ENCODE peak calls at places on chromosomes 4 and X, in ten cellular contexts. D, W, C, M, T, I, Z, O, S and H are unnamed samples.

GRCh38 chr4:174152717-174153466 is 130.6 kb downstream of the FBXO8 start:
- DNase-seq in T (no peak), C (no peak), I (peak; percentile 20), S (no peak), M (no peak), W (peak; percentile 7), O (no peak), D (peak; percentile 37), Z (no peak), H (no peak)

GRCh38 chrX:150366951-150367545 is 3.9 kb downstream of the MAMLD1 start:
- DNase-seq in O (peak; percentile 74), S (no peak), I (peak; percentile 52), M (no peak), W (no peak), D (peak; percentile 70), T (no peak), Z (peak; percentile 2), C (no peak), H (no peak)

GRCh38 chr4:184343400-184344177 is 125.9 kb upstream of the ENPP6 start:
- DNase-seq in O (peak; percentile 89), Z (peak; percentile 60), W (peak; percentile 81), T (peak; percentile 76), D (peak; percentile 78), S (peak; percentile 73), M (peak; percentile 20), I (peak; percentile 84), C (peak; percentile 28), H (peak; percentile 64)

GRCh38 chrX:23782455-23782854 is 518 bp upstream of the SAT1 start:
- DNase-seq in I (no peak), T (no peak), W (peak; percentile 37), S (no peak), D (peak; percentile 47), M (no peak), O (peak; percentile 66), Z (no peak), C (no peak), H (no peak)

GRCh38 chrX:70046978-70047377 is 2.8 kb downstream of the AWAT2 start:
- DNase-seq in C (no peak), T (no peak), Z (no peak), W (no peak), M (no peak), D (peak; percentile 84), O (peak; percentile 36), I (peak; percentile 76), S (no peak), H (no peak)

GRCh38 chr4:167021545-167022155 is 212.6 kb downstream of the SPOCK3 start:
- DNase-seq in I (peak; percentile 80), S (peak; percentile 55), D (peak; percentile 82), Z (peak; percentile 65), O (peak; percentile 60), T (peak; percentile 60), C (peak; percentile 32), M (peak; percentile 88), W (peak; percentile 58), H (peak; percentile 69)

GRCh38 chr4:82042042-82042441 is 331.7 kb downstream of the HNRNPD start:
- DNase-seq in D (no peak), O (no peak), S (no peak), T (no peak), Z (no peak), I (no peak), W (no peak), C (no peak), M (no peak), H (no peak)

GRCh38 chrX:149871940-149872339 is 9.0 kb upstream of the MAGEA8 start:
- DNase-seq in D (peak; percentile 4), C (peak; percentile 41), I (peak; percentile 10), S (no peak), M (no peak), O (peak; percentile 1), W (no peak), T (no peak), Z (peak; percentile 73), H (peak; percentile 62)

GRCh38 chr4:2168469-2169319 is 73.2 kb downstream of the HAUS3 start:
- DNase-seq in C (no peak), M (no peak), D (no peak), T (no peak), S (peak; percentile 26), Z (no peak), I (no peak), O (no peak), W (no peak), H (no peak)

GRCh38 chr4:25892796-25893195 is 21.2 kb upstream of the SMIM20 start:
- DNase-seq in I (no peak), D (no peak), O (no peak), C (no peak), W (no peak), M (no peak), Z (no peak), T (no peak), S (no peak), H (no peak)

GRCh38 chrX:52346462-52347165 is 22.2 kb upstream of the XAGE2 start:
- DNase-seq in Z (peak; percentile 26), I (no peak), C (no peak), T (no peak), D (no peak), M (no peak), W (no peak), S (no peak), O (peak; percentile 49), H (no peak)

GRCh38 chrX:50697691-50698090 is 116.3 kb downstream of the SHROOM4 start:
- DNase-seq in C (no peak), O (peak; percentile 74), I (peak; percentile 81), W (peak; percentile 84), Z (no peak), S (no peak), D (peak; percentile 80), M (no peak), T (no peak), H (no peak)

GRCh38 chr4:58776627-58777026 is 1666.4 kb upstream of the IGFBP7 start:
- DNase-seq in S (no peak), M (no peak), Z (no peak), D (peak; percentile 21), T (no peak), O (no peak), W (peak; percentile 68), C (no peak), I (no peak), H (no peak)

GRCh38 chr4:178823673-178824072 is 1381.4 kb upstream of the AGA start:
- DNase-seq in M (no peak), W (peak; percentile 2), T (no peak), S (no peak), D (no peak), I (no peak), O (no peak), C (no peak), Z (no peak), H (no peak)

GRCh38 chr4:10072420-10073017 is 44.1 kb downstream of the WDR1 start:
- DNase-seq in T (no peak), C (no peak), I (no peak), Z (no peak), D (no peak), O (no peak), W (no peak), S (no peak), M (no peak), H (no peak)

GRCh38 chr4:83454626-83455025 is 997 bp downstream of the HELQ start:
- DNase-seq in S (no peak), M (no peak), T (no peak), I (peak; percentile 30), C (no peak), W (peak; percentile 15), O (no peak), D (peak; percentile 20), Z (no peak), H (no peak)

GRCh38 chrX:133523094-133523493 is 107.8 kb upstream of the GPC4 start:
- DNase-seq in I (no peak), W (no peak), C (no peak), M (peak; percentile 3), S (no peak), O (peak; percentile 21), D (no peak), T (no peak), Z (no peak), H (no peak)

GRCh38 chrX:71181910-71182799 is 37.5 kb downstream of the NLGN3 start:
- DNase-seq in M (peak; percentile 64), Z (peak; percentile 85), S (peak; percentile 99), D (peak; percentile 97), C (peak; percentile 72), O (peak; percentile 95), T (peak; percentile 75), W (peak; percentile 96), I (peak; percentile 97), H (peak; percentile 78)

GRCh38 chrX:37476571-37477188 is 94.8 kb upstream of the LANCL3 start:
- DNase-seq in C (no peak), S (no peak), Z (no peak), W (no peak), T (no peak), M (no peak), O (no peak), D (no peak), I (no peak), H (no peak)

GRCh38 chr4:151644625-151645024 is 116.2 kb downstream of the GATB start:
- DNase-seq in M (peak; percentile 12), D (no peak), W (no peak), I (peak; percentile 9), C (no peak), S (peak; percentile 17), Z (peak; percentile 26), O (peak; percentile 19), T (no peak), H (peak; percentile 69)

GRCh38 chr4:174578366-174578765 is 56.1 kb upstream of the HPGD start:
- DNase-seq in Z (no peak), W (peak; percentile 64), T (no peak), C (no peak), S (no peak), M (no peak), O (peak; percentile 70), D (peak; percentile 42), I (peak; percentile 45), H (no peak)

GRCh38 chrX:69113723-69114122 is 51.5 kb downstream of the PJA1 start:
- DNase-seq in W (no peak), Z (no peak), S (no peak), M (peak; percentile 24), C (no peak), T (no peak), I (peak; percentile 19), D (no peak), O (no peak), H (no peak)

GRCh38 chr4:37685726-37686372 is 327 bp downstream of the RELL1 start:
- DNase-seq in C (peak; percentile 20), Z (peak; percentile 66), I (peak; percentile 46), O (peak; percentile 76), T (no peak), D (no peak), W (peak; percentile 37), M (peak; percentile 58), S (peak; percentile 38), H (peak; percentile 41)

GRCh38 chr4:183888564-183888963 is 16.5 kb upstream of the STOX2 start:
- DNase-seq in I (no peak), D (no peak), Z (no peak), O (no peak), T (no peak), W (no peak), C (no peak), M (no peak), S (no peak), H (no peak)

GRCh38 chr4:5050520-5050955 is 742 bp upstream of the STK32B start:
- DNase-seq in Z (peak; percentile 59), I (peak; percentile 83), O (peak; percentile 91), M (peak; percentile 62), W (peak; percentile 80), T (peak; percentile 65), C (no peak), D (peak; percentile 78), S (peak; percentile 67), H (peak; percentile 81)

GRCh38 chr4:81470456-81471327 is 1.0 kb downstream of the RASGEF1B start:
- DNase-seq in C (peak; percentile 26), T (peak; percentile 48), Z (peak; percentile 54), M (peak; percentile 16), O (peak; percentile 37), I (peak; percentile 58), D (peak; percentile 36), S (peak; percentile 61), W (no peak), H (peak; percentile 29)

GRCh38 chrX:153821066-153821465 is 9.3 kb downstream of the PDZD4 start:
- DNase-seq in M (no peak), O (no peak), T (no peak), S (peak; percentile 31), D (no peak), W (no peak), C (no peak), I (no peak), Z (no peak), H (no peak)